ENCODE peak calls at places on chromosome 13, in four cellular contexts. L is lower lobe of right lung, E is heart right ventricle, R is upper lobe of right lung. T is an unnamed sample. For H3K36me3, the result is how much of the 10 kb centered on the place peaks cover.

GRCh38 chr13:113825851-113826250 is 38.0 kb downstream of the GAS6 start:
- ATAC-seq in E (no peak), R (no peak), L (no peak), T (no peak)

GRCh38 chr13:84677836-84678235 is 795.6 kb upstream of the SLITRK1 start:
- ATAC-seq in E (no peak), R (no peak), L (no peak), T (no peak)

GRCh38 chr13:109155301-109155761 is 525.9 kb downstream of the MYO16 start:
- ATAC-seq in L (peak), R (peak), E (no peak), T (peak)

GRCh38 chr13:39317284-39317683 is 279.0 kb downstream of the NHLRC3 start:
- ATAC-seq in L (peak), R (peak), E (peak), T (peak)

GRCh38 chr13:80386001-80386400 is 45.1 kb upstream of the SPRY2 start:
- ATAC-seq in E (no peak), L (no peak), R (no peak), T (no peak)

GRCh38 chr13:100852146-100852545 is 177.6 kb upstream of the TMTC4 start:
- ATAC-seq in E (no peak), L (no peak), R (no peak), T (no peak)

GRCh38 chr13:113777311-113778260 is 18.6 kb downstream of the TMEM255B start:
- ATAC-seq in R (peak), E (peak), L (peak), T (no peak)

GRCh38 chr13:62119739-62120700 is 704.4 kb upstream of the PCDH20 start:
- ATAC-seq in L (no peak), R (no peak), E (no peak), T (no peak)

GRCh38 chr13:80945328-80945727 is 604.4 kb upstream of the SPRY2 start:
- ATAC-seq in E (no peak), R (no peak), L (no peak), T (no peak)

GRCh38 chr13:112744306-112745021 is 54.6 kb downstream of the ATP11A start:
- ATAC-seq in R (peak), L (peak), E (peak), T (peak)

GRCh38 chr13:33745370-33746324 is 72.3 kb upstream of the RFC3 start:
- ATAC-seq in L (no peak), R (peak), E (no peak), T (peak)

GRCh38 chr13:36555151-36555986 is 118.5 kb upstream of the SERTM1 start:
- ATAC-seq in L (no peak), E (no peak), R (no peak), T (no peak)

GRCh38 chr13:48712141-48712540 is 58.4 kb downstream of the CYSLTR2 start:
- ATAC-seq in L (no peak), R (no peak), E (no peak), T (no peak)

GRCh38 chr13:100305398-100305797 is 216.5 kb downstream of the PCCA start:
- ATAC-seq in L (no peak), E (no peak), R (no peak), T (no peak)

GRCh38 chr13:23956106-23956505 is 58.8 kb upstream of the C1QTNF9B start:
- ATAC-seq in E (no peak), R (no peak), L (peak), T (no peak)

GRCh38 chr13:32297206-32297605 is 18.0 kb downstream of the ZAR1L start:
- ATAC-seq in R (no peak), E (no peak), L (no peak), T (no peak)

GRCh38 chr13:111006508-111007031 is 91.7 kb upstream of the ANKRD10 start:
- ATAC-seq in L (peak), E (peak), R (peak), T (peak)

GRCh38 chr13:42056585-42056984 is 8.1 kb downstream of the DGKH start:
- ATAC-seq in E (no peak), R (no peak), L (no peak), T (no peak)

GRCh38 chr13:24233351-24233901 is 72.9 kb downstream of the SPATA13 start:
- ATAC-seq in R (no peak), L (no peak), E (no peak), T (no peak)

GRCh38 chr13:32737679-32738078 is 151.4 kb downstream of the PDS5B start:
- ATAC-seq in R (peak), L (no peak), E (peak), T (no peak)

GRCh38 chr13:58991826-58992477 is 1171.8 kb downstream of the DIAPH3 start:
- ATAC-seq in E (no peak), L (no peak), R (no peak), T (no peak)

GRCh38 chr13:48804836-48805601 is 151.3 kb downstream of the CYSLTR2 start:
- ATAC-seq in R (no peak), E (no peak), L (no peak), T (no peak)

GRCh38 chr13:59842507-59842906 is 321.2 kb downstream of the DIAPH3 start:
- ATAC-seq in L (no peak), E (no peak), R (no peak), T (no peak)

GRCh38 chr13:74835579-74835978 is 646.4 kb downstream of the TBC1D4 start:
- ATAC-seq in L (no peak), E (no peak), R (no peak), T (no peak)

GRCh38 chr13:113952983-113953520 is 20.8 kb downstream of the C13orf46 start:
- ATAC-seq in R (no peak), L (no peak), E (no peak), T (no peak)

GRCh38 chr13:53341144-53341510 is 312.5 kb downstream of the OLFM4 start:
- ATAC-seq in E (no peak), L (no peak), R (no peak), T (no peak)

GRCh38 chr13:30111810-30112209 is 195.5 kb downstream of the KATNAL1 start:
- ATAC-seq in E (no peak), L (no peak), R (no peak), T (no peak)

GRCh38 chr13:80444240-80445015 is 103.5 kb upstream of the SPRY2 start:
- ATAC-seq in L (peak), E (no peak), R (peak), T (no peak)

GRCh38 chr13:97844151-97844550 is 109.3 kb upstream of the IPO5 start:
- ATAC-seq in E (no peak), L (no peak), R (no peak), T (no peak)

GRCh38 chr13:98172570-98173405 is 4.3 kb downstream of the RNF113B start:
- ATAC-seq in E (peak), R (peak), L (peak), T (peak)

GRCh38 chr13:49218493-49219051 is 1.6 kb upstream of the MLNR start:
- ATAC-seq in E (no peak), R (no peak), L (no peak), T (no peak)

GRCh38 chr13:33132644-33133440 is 116.6 kb downstream of the KL start:
- ATAC-seq in R (no peak), L (no peak), E (no peak), T (peak)

GRCh38 chr13:53161231-53161630 is 132.6 kb downstream of the OLFM4 start:
- ATAC-seq in L (no peak), R (no peak), E (no peak), T (no peak)

GRCh38 chr13:40600145-40600751 is 66.2 kb downstream of the FOXO1 start:
- ATAC-seq in R (no peak), E (no peak), L (no peak), T (no peak)
- H3K36me3 ChIP-seq in R (under half), E (under half), L (under half), T (under half)

GRCh38 chr13:43365042-43365344 is 341.6 kb downstream of the DNAJC15 start:
- ATAC-seq in E (no peak), L (no peak), R (no peak), T (no peak)

GRCh38 chr13:43360911-43361605 is 337.7 kb downstream of the DNAJC15 start:
- ATAC-seq in R (no peak), E (no peak), L (no peak), T (no peak)

GRCh38 chr13:43363156-43363918 is 340.0 kb downstream of the DNAJC15 start:
- ATAC-seq in R (no peak), E (no peak), L (no peak), T (peak)

GRCh38 chr13:43368003-43368402 is 344.6 kb downstream of the DNAJC15 start:
- ATAC-seq in E (no peak), R (peak), L (no peak), T (no peak)

GRCh38 chr13:43364210-43365041 is 341.0 kb downstream of the DNAJC15 start:
- ATAC-seq in R (peak), E (peak), L (peak), T (peak)
- H3K27ac ChIP-seq in R (no peak), E (no peak), L (peak), T (peak)

GRCh38 chr13:51286135-51287002 is 53.1 kb upstream of the SERPINE3 start:
- ATAC-seq in R (peak), E (peak), L (peak), T (peak)

GRCh38 chr13:51291341-51291740 is 48.1 kb upstream of the SERPINE3 start:
- ATAC-seq in L (no peak), R (no peak), E (peak), T (no peak)

GRCh38 chr13:51297556-51297955 is 41.9 kb upstream of the SERPINE3 start:
- ATAC-seq in L (no peak), R (no peak), E (no peak), T (no peak)

GRCh38 chr13:51287758-51288157 is 51.7 kb upstream of the SERPINE3 start:
- ATAC-seq in E (no peak), L (no peak), R (no peak), T (no peak)

GRCh38 chr13:51292000-51292550 is 47.4 kb upstream of the SERPINE3 start:
- ATAC-seq in E (peak), R (no peak), L (no peak), T (no peak)
- H3K36me3 ChIP-seq in E (under half), R (under half), L (under half), T (under half)

GRCh38 chr13:95924389-95924994 is 128.7 kb downstream of the UGGT2 start:
- ATAC-seq in E (no peak), L (peak), R (no peak), T (no peak)
- H3K27ac ChIP-seq in E (no peak), L (no peak), R (no peak), T (no peak)

DNA sequence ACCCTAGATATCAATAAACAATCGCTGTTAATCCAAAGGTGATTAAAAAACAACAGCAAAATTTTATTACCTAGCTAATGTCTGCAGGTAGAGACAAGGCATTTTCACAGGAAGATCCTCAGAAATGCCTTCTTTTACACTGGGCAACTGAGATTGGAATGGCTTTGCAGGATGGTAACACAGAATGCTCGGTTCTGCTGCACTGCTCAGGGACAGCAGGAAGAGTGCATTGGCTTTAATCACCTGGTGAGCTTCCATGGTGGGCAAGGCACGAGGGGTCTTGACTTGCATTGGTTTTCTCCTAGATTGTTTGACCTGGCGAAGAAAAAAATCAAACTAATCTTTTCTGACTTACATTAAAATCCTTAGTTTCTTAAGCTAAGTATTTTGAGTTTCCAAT is 68.3 kb upstream of the FBXL3 start:
- ATAC-seq in L (no peak), R (no peak), E (no peak), T (no peak)
- H3K36me3 ChIP-seq in L (half or more), R (half or more), E (half or more), T (half or more)

GRCh38 chr13:27040826-27041108 is 130.8 kb downstream of the USP12 start:
- ATAC-seq in R (no peak), E (no peak), L (no peak), T (no peak)

GRCh38 chr13:27044837-27045570 is 126.6 kb downstream of the USP12 start:
- ATAC-seq in L (peak), R (no peak), E (no peak), T (no peak)

GRCh38 chr13:27041341-27041740 is 130.3 kb downstream of the USP12 start:
- ATAC-seq in L (no peak), E (no peak), R (no peak), T (no peak)

GRCh38 chr13:27039171-27039701 is 132.4 kb downstream of the USP12 start:
- ATAC-seq in E (no peak), R (no peak), L (no peak), T (no peak)

GRCh38 chr13:27043013-27043412 is 128.6 kb downstream of the USP12 start:
- ATAC-seq in R (peak), E (peak), L (peak), T (peak)
- H3K27ac ChIP-seq in R (no peak), E (no peak), L (no peak), T (no peak)

T was measured in gastroesophageal sphincter.